ENCODE peak calls at places on chromosomes 2 and 18, in six cellular contexts. One of them, this sample, is unnamed.

GRCh38 chr2:20050104-20050711 is 1.2 kb downstream of the LAPTM4A start:
- DNase-seq in colonic mucosa: peak; percentile 46
- DNase-seq in lower lobe of right lung: no peak
- DNase-seq in body of pancreas: no peak
- DNase-seq in endothelial cell of umbilical vein: peak; percentile 70
- DNase-seq in ovary: no peak
- DNase-seq in this sample: peak; percentile 45

GRCh38 chr18:23871410-23871809 is 143.1 kb upstream of the TTC39C start:
- DNase-seq in colonic mucosa: peak; percentile 62
- DNase-seq in lower lobe of right lung: no peak
- DNase-seq in body of pancreas: no peak
- DNase-seq in endothelial cell of umbilical vein: peak; percentile 47
- DNase-seq in ovary: no peak
- DNase-seq in this sample: peak; percentile 72

GRCh38 chr2:236964291-236964690 is 121.4 kb upstream of the COPS8 start:
- DNase-seq in colonic mucosa: no peak
- DNase-seq in lower lobe of right lung: no peak
- DNase-seq in body of pancreas: no peak
- DNase-seq in endothelial cell of umbilical vein: no peak
- DNase-seq in ovary: no peak
- DNase-seq in this sample: no peak

GRCh38 chr18:49609416-49610284 is 47.8 kb downstream of the LIPG start:
- DNase-seq in colonic mucosa: peak; percentile 4
- DNase-seq in lower lobe of right lung: no peak
- DNase-seq in body of pancreas: no peak
- DNase-seq in endothelial cell of umbilical vein: no peak
- DNase-seq in ovary: no peak
- DNase-seq in this sample: no peak

GRCh38 chr2:217929757-217930707 is 72.8 kb downstream of the TNS1 start:
- DNase-seq in colonic mucosa: no peak
- DNase-seq in lower lobe of right lung: no peak
- DNase-seq in body of pancreas: no peak
- DNase-seq in endothelial cell of umbilical vein: no peak
- DNase-seq in ovary: no peak
- DNase-seq in this sample: no peak

GRCh38 chr2:220096406-220096805 is 469.0 kb downstream of the SLC4A3 start:
- DNase-seq in colonic mucosa: no peak
- DNase-seq in lower lobe of right lung: no peak
- DNase-seq in body of pancreas: no peak
- DNase-seq in endothelial cell of umbilical vein: no peak
- DNase-seq in ovary: no peak
- DNase-seq in this sample: no peak

GRCh38 chr18:76380791-76381405 is 114.1 kb downstream of the ZNF516 start:
- DNase-seq in colonic mucosa: no peak
- DNase-seq in lower lobe of right lung: no peak
- DNase-seq in body of pancreas: no peak
- DNase-seq in endothelial cell of umbilical vein: no peak
- DNase-seq in ovary: peak; percentile 63
- DNase-seq in this sample: no peak

GRCh38 chr2:236824836-236825235 is 255.2 kb downstream of the ACKR3 start:
- DNase-seq in colonic mucosa: no peak
- DNase-seq in lower lobe of right lung: peak; percentile 56
- DNase-seq in body of pancreas: peak; percentile 68
- DNase-seq in endothelial cell of umbilical vein: peak; percentile 18
- DNase-seq in ovary: no peak
- DNase-seq in this sample: no peak

GRCh38 chr2:210460863-210461227 is 15.7 kb downstream of the LANCL1 start:
- DNase-seq in colonic mucosa: no peak
- DNase-seq in lower lobe of right lung: no peak
- DNase-seq in body of pancreas: no peak
- DNase-seq in endothelial cell of umbilical vein: no peak
- DNase-seq in ovary: no peak
- DNase-seq in this sample: no peak

DNA sequence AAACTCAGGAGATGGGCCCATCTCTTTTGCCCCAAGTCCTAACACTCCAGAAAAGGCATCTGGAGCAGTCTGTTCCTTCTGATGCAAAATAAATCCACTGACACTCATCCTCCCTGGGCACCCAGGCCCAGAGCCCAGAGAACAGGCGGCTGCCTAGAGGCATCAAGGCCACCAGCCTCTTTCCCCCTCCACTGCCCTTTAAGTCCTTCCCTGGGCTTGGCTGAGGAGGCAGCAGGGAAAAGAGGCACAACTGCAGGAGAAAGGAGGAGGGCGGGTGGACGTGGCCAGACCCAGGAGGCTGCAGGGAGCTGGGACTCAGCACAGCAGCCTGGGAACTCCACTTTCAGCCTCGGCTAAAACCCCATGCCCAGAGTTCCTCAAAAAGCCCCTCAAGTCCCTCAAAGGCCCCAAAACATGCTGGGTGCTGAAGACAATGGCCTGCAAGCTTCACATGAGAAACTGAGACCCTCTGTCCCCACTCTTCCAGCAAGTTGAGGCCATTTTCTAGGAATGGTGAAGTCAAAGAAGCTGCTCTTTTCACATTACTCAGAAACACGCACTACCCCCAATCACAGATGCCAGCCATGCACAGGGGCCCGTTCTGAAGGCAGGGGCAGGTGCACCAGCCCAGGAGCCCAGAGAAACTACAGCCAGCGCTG is 99.5 kb upstream of the ID2 start:
- DNase-seq in colonic mucosa: no peak
- DNase-seq in lower lobe of right lung: no peak
- DNase-seq in body of pancreas: no peak
- DNase-seq in endothelial cell of umbilical vein: no peak
- DNase-seq in ovary: no peak
- DNase-seq in this sample: no peak
- H3K4me1 ChIP-seq in colonic mucosa: peaks cover 5% of the 10 kb centered on the region
- H3K4me1 ChIP-seq in lower lobe of right lung: peaks cover 10% of the 10 kb centered on the region
- H3K4me1 ChIP-seq in body of pancreas: peaks cover 32% of the 10 kb centered on the region
- H3K4me1 ChIP-seq in endothelial cell of umbilical vein: no peaks in the 10 kb centered on the region
- H3K4me1 ChIP-seq in ovary: no peaks in the 10 kb centered on the region
- H3K4me1 ChIP-seq in this sample: peaks cover 19% of the 10 kb centered on the region

DNA sequence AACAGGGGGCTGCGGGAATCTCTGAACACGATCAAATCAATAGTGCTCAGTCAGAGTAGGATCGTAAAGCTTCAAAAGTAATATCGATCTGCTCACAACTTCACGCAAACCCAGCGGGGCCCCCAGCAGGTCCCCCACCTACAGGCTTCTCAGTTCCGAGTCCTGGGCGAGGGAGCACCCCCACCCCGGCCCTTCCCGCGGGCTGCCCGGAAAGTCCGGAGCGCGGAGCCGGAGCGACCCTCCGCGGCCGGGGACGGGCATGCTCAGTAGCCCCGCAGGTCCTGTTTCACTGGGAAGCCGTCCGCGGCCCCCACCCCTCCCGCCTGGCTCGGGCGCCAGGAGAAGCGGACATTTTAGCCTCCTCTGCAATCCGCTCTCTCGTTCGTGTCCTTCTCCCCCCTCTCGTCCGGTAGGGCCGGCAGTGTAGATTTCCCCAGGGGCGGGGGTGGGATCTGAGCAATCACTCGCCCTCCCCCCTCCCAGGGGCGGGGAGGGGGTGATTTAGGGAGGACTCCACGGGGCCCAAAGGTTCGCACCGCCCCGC is 3.3 kb upstream of the SPRED2 start:
- DNase-seq in colonic mucosa: peak; percentile 82
- DNase-seq in lower lobe of right lung: peak; percentile 89
- DNase-seq in body of pancreas: peak; percentile 88
- DNase-seq in endothelial cell of umbilical vein: peak; percentile 55
- DNase-seq in ovary: peak; percentile 88
- DNase-seq in this sample: peak; percentile 90
- H3K4me1 ChIP-seq in colonic mucosa: no peaks in the 10 kb centered on the region
- H3K4me1 ChIP-seq in lower lobe of right lung: peaks cover 15% of the 10 kb centered on the region
- H3K4me1 ChIP-seq in body of pancreas: peaks cover 17% of the 10 kb centered on the region
- H3K4me1 ChIP-seq in endothelial cell of umbilical vein: peaks cover 17% of the 10 kb centered on the region
- H3K4me1 ChIP-seq in ovary: peaks cover 3% of the 10 kb centered on the region
- H3K4me1 ChIP-seq in this sample: peaks cover 15% of the 10 kb centered on the region

GRCh38 chr2:170165129-170165528 is 12.8 kb upstream of the MYO3B start:
- DNase-seq in colonic mucosa: no peak
- DNase-seq in lower lobe of right lung: no peak
- DNase-seq in body of pancreas: no peak
- DNase-seq in endothelial cell of umbilical vein: peak; percentile 58
- DNase-seq in ovary: no peak
- DNase-seq in this sample: no peak
- H3K4me1 ChIP-seq in colonic mucosa: no peaks in the 10 kb centered on the region
- H3K4me1 ChIP-seq in lower lobe of right lung: no peaks in the 10 kb centered on the region
- H3K4me1 ChIP-seq in body of pancreas: no peaks in the 10 kb centered on the region
- H3K4me1 ChIP-seq in endothelial cell of umbilical vein: no peaks in the 10 kb centered on the region
- H3K4me1 ChIP-seq in ovary: no peaks in the 10 kb centered on the region
- H3K4me1 ChIP-seq in this sample: no peaks in the 10 kb centered on the region

DNA sequence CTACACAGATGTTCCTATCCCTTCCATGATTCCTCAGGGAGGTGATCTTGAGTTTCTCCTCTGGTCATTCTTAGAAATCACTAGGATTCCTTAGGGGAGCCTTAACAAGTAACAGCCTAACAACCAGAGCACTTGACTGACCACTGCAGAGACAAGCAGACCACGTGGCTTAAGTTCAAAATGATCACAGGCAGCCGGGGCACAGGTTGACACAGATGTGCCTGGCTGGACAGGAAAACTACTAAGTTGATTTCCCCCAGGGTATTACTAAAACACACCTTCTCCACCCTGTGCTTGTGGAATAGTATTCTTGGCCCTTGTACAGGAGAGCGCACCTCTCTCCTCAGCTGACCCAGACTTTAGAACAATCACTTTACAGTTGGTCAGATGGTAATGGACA is 29.9 kb downstream of the ST3GAL5 start:
- DNase-seq in colonic mucosa: no peak
- DNase-seq in lower lobe of right lung: no peak
- DNase-seq in body of pancreas: no peak
- DNase-seq in endothelial cell of umbilical vein: no peak
- DNase-seq in ovary: no peak
- DNase-seq in this sample: no peak
- H3K4me1 ChIP-seq in colonic mucosa: no peaks in the 10 kb centered on the region
- H3K4me1 ChIP-seq in lower lobe of right lung: peaks cover 11% of the 10 kb centered on the region
- H3K4me1 ChIP-seq in body of pancreas: no peaks in the 10 kb centered on the region
- H3K4me1 ChIP-seq in endothelial cell of umbilical vein: peaks cover 21% of the 10 kb centered on the region
- H3K4me1 ChIP-seq in ovary: peaks cover 3% of the 10 kb centered on the region
- H3K4me1 ChIP-seq in this sample: peaks cover 6% of the 10 kb centered on the region

GRCh38 chr2:227412877-227413276 is 25.1 kb upstream of the SCYGR1 start:
- DNase-seq in colonic mucosa: no peak
- DNase-seq in lower lobe of right lung: no peak
- DNase-seq in body of pancreas: no peak
- DNase-seq in endothelial cell of umbilical vein: no peak
- DNase-seq in ovary: no peak
- DNase-seq in this sample: no peak
- H3K4me1 ChIP-seq in colonic mucosa: no peaks in the 10 kb centered on the region
- H3K4me1 ChIP-seq in lower lobe of right lung: peaks cover 15% of the 10 kb centered on the region
- H3K4me1 ChIP-seq in body of pancreas: no peaks in the 10 kb centered on the region
- H3K4me1 ChIP-seq in endothelial cell of umbilical vein: peaks cover 8% of the 10 kb centered on the region
- H3K4me1 ChIP-seq in ovary: peaks cover 2% of the 10 kb centered on the region
- H3K4me1 ChIP-seq in this sample: no peaks in the 10 kb centered on the region

GRCh38 chr2:47068966-47069627 is 86.0 kb downstream of the STPG4 start:
- DNase-seq in colonic mucosa: no peak
- DNase-seq in lower lobe of right lung: no peak
- DNase-seq in body of pancreas: no peak
- DNase-seq in endothelial cell of umbilical vein: no peak
- DNase-seq in ovary: no peak
- DNase-seq in this sample: no peak

GRCh38 chr2:47065771-47066380 is 89.2 kb downstream of the STPG4 start:
- DNase-seq in colonic mucosa: peak; percentile 83
- DNase-seq in lower lobe of right lung: no peak
- DNase-seq in body of pancreas: no peak
- DNase-seq in endothelial cell of umbilical vein: peak; percentile 71
- DNase-seq in ovary: no peak
- DNase-seq in this sample: peak; percentile 80

GRCh38 chr2:47069628-47070154 is 85.4 kb downstream of the STPG4 start:
- DNase-seq in colonic mucosa: peak; percentile 93
- DNase-seq in lower lobe of right lung: peak; percentile 82
- DNase-seq in body of pancreas: peak; percentile 57
- DNase-seq in endothelial cell of umbilical vein: peak; percentile 34
- DNase-seq in ovary: peak; percentile 44
- DNase-seq in this sample: peak; percentile 88

GRCh38 chr2:47070155-47070919 is 84.8 kb downstream of the STPG4 start:
- DNase-seq in colonic mucosa: peak; percentile 53
- DNase-seq in lower lobe of right lung: peak; percentile 43
- DNase-seq in body of pancreas: no peak
- DNase-seq in endothelial cell of umbilical vein: no peak
- DNase-seq in ovary: peak; percentile 48
- DNase-seq in this sample: no peak

DNA sequence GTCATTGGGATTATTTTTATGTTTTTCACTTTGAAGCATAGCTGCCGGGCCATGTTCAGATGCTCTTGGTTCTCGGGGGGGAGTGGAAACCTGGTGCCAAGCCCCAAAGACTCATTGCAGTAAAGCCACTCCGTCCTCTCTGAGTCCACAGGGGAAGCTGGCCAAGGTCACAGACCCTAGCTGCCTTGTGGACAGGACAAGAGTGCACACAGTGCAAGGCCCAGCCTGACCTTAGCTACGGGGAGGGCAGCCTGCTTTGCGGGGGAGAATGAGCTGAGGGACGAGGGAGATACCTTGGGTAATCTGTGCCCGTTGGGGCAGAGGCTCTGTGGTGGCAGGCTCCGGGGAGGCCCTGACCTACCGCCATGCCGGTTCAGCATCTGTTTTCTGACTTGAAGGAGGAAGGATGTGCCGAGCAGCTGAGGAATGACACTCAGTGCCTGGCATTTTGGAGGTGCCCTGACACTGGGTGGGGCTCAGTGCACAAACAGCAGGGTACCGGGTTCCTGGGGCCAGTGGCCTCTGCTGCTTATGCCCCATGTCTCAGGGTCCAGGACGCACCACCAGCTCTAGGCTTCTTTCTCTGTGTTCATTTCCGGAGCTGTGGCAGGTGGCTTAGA is 87.2 kb downstream of the STPG4 start:
- DNase-seq in colonic mucosa: no peak
- DNase-seq in lower lobe of right lung: no peak
- DNase-seq in body of pancreas: no peak
- DNase-seq in endothelial cell of umbilical vein: no peak
- DNase-seq in ovary: no peak
- DNase-seq in this sample: no peak
- H3K4me1 ChIP-seq in colonic mucosa: peaks cover 27% of the 10 kb centered on the region
- H3K4me1 ChIP-seq in lower lobe of right lung: peaks cover 91% of the 10 kb centered on the region
- H3K4me1 ChIP-seq in body of pancreas: peaks cover 40% of the 10 kb centered on the region
- H3K4me1 ChIP-seq in endothelial cell of umbilical vein: peaks cover 46% of the 10 kb centered on the region
- H3K4me1 ChIP-seq in ovary: peaks cover 37% of the 10 kb centered on the region
- H3K4me1 ChIP-seq in this sample: peaks cover 48% of the 10 kb centered on the region

DNA sequence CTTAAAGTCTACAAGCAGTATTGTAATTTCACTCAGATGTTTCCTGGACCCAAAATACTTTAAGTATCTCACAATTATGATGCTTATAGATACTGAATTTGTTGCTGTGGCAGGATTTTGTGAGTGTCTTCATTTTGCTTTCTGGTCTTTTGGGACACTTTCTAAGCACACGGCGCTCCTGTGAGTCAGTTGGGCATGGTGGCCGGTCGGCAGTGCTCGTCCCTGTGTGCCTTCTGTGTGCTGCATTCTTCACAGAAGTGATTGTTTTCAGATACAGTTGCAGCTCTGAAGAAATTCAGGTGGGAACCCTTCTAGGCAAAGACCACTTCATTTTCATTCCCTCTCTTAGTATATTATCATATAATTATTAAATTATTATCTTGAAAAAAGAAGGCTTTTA is 273.3 kb downstream of the ZNF407 start:
- DNase-seq in colonic mucosa: no peak
- DNase-seq in lower lobe of right lung: no peak
- DNase-seq in body of pancreas: no peak
- DNase-seq in endothelial cell of umbilical vein: no peak
- DNase-seq in ovary: no peak
- DNase-seq in this sample: no peak
- H3K4me1 ChIP-seq in colonic mucosa: no peaks in the 10 kb centered on the region
- H3K4me1 ChIP-seq in lower lobe of right lung: no peaks in the 10 kb centered on the region
- H3K4me1 ChIP-seq in body of pancreas: no peaks in the 10 kb centered on the region
- H3K4me1 ChIP-seq in endothelial cell of umbilical vein: no peaks in the 10 kb centered on the region
- H3K4me1 ChIP-seq in ovary: peaks cover 2% of the 10 kb centered on the region
- H3K4me1 ChIP-seq in this sample: no peaks in the 10 kb centered on the region